ENCODE peak calls at places on chromosomes 7 and 10, in ten cellular contexts. One of them, this sample, is unnamed.

GRCh38 chr10:122078965-122079401 is 90.0 kb downstream of the TACC2 start:
- DNase-seq in stimulated activated CD4-positive, alpha-beta T cell treated with anti-CD3 and anti-CD28 coated beads, Interleukin-15, amount 100 ng/mL, for 48 hours: no peak
- DNase-seq in kidney glomerular epithelial cell: no peak
- DNase-seq in activated T-cell treated with anti-CD3 and anti-CD28 coated beads for 24 hours: no peak
- DNase-seq in SW 1271: no peak
- DNase-seq in activated CD8-positive, alpha-beta memory T cell treated with anti-CD3 and anti-CD28 coated beads for 24 hours: no peak
- DNase-seq in CD8-positive, alpha-beta T cell: no peak
- DNase-seq in cardiac muscle cell: peak
- DNase-seq in activated naive CD4-positive, alpha-beta T cell treated with anti-CD3 and anti-CD28 coated beads, Interleukin-2, amount 50 U/mL, for 72 hours: no peak
- DNase-seq in HTR-8/SVneo: no peak
- DNase-seq in this sample: no peak

GRCh38 chr10:42753126-42753506 is 29.5 kb upstream of the BMS1 start:
- DNase-seq in cardiac muscle cell: peak
- DNase-seq in HTR-8/SVneo: peak
- DNase-seq in CD8-positive, alpha-beta T cell: peak
- DNase-seq in stimulated activated CD4-positive, alpha-beta T cell treated with anti-CD3 and anti-CD28 coated beads, Interleukin-15, amount 100 ng/mL, for 48 hours: peak
- DNase-seq in activated naive CD4-positive, alpha-beta T cell treated with anti-CD3 and anti-CD28 coated beads, Interleukin-2, amount 50 U/mL, for 72 hours: peak
- DNase-seq in kidney glomerular epithelial cell: peak
- DNase-seq in SW 1271: peak
- DNase-seq in activated T-cell treated with anti-CD3 and anti-CD28 coated beads for 24 hours: peak
- DNase-seq in activated CD8-positive, alpha-beta memory T cell treated with anti-CD3 and anti-CD28 coated beads for 24 hours: peak
- DNase-seq in this sample: peak

GRCh38 chr7:127831312-127832212 is 179.6 kb downstream of the SND1 start:
- DNase-seq in CD8-positive, alpha-beta T cell: no peak
- DNase-seq in kidney glomerular epithelial cell: no peak
- DNase-seq in HTR-8/SVneo: no peak
- DNase-seq in activated T-cell treated with anti-CD3 and anti-CD28 coated beads for 24 hours: no peak
- DNase-seq in stimulated activated CD4-positive, alpha-beta T cell treated with anti-CD3 and anti-CD28 coated beads, Interleukin-15, amount 100 ng/mL, for 48 hours: no peak
- DNase-seq in SW 1271: no peak
- DNase-seq in activated naive CD4-positive, alpha-beta T cell treated with anti-CD3 and anti-CD28 coated beads, Interleukin-2, amount 50 U/mL, for 72 hours: no peak
- DNase-seq in activated CD8-positive, alpha-beta memory T cell treated with anti-CD3 and anti-CD28 coated beads for 24 hours: no peak
- DNase-seq in cardiac muscle cell: no peak
- DNase-seq in this sample: no peak

GRCh38 chr7:87345962-87346371 is 503 bp downstream of the CROT start:
- DNase-seq in CD8-positive, alpha-beta T cell: no peak
- DNase-seq in activated CD8-positive, alpha-beta memory T cell treated with anti-CD3 and anti-CD28 coated beads for 24 hours: no peak
- DNase-seq in cardiac muscle cell: no peak
- DNase-seq in SW 1271: no peak
- DNase-seq in activated naive CD4-positive, alpha-beta T cell treated with anti-CD3 and anti-CD28 coated beads, Interleukin-2, amount 50 U/mL, for 72 hours: no peak
- DNase-seq in HTR-8/SVneo: no peak
- DNase-seq in kidney glomerular epithelial cell: no peak
- DNase-seq in stimulated activated CD4-positive, alpha-beta T cell treated with anti-CD3 and anti-CD28 coated beads, Interleukin-15, amount 100 ng/mL, for 48 hours: no peak
- DNase-seq in activated T-cell treated with anti-CD3 and anti-CD28 coated beads for 24 hours: no peak
- DNase-seq in this sample: peak

GRCh38 chr7:85529197-85529596 is 342.3 kb upstream of the SEMA3D start:
- DNase-seq in activated naive CD4-positive, alpha-beta T cell treated with anti-CD3 and anti-CD28 coated beads, Interleukin-2, amount 50 U/mL, for 72 hours: no peak
- DNase-seq in activated T-cell treated with anti-CD3 and anti-CD28 coated beads for 24 hours: no peak
- DNase-seq in kidney glomerular epithelial cell: no peak
- DNase-seq in activated CD8-positive, alpha-beta memory T cell treated with anti-CD3 and anti-CD28 coated beads for 24 hours: no peak
- DNase-seq in HTR-8/SVneo: no peak
- DNase-seq in SW 1271: no peak
- DNase-seq in stimulated activated CD4-positive, alpha-beta T cell treated with anti-CD3 and anti-CD28 coated beads, Interleukin-15, amount 100 ng/mL, for 48 hours: no peak
- DNase-seq in CD8-positive, alpha-beta T cell: no peak
- DNase-seq in cardiac muscle cell: no peak
- DNase-seq in this sample: no peak

GRCh38 chr10:47012214-47012613 is 101.0 kb downstream of the PTPN20 start:
- DNase-seq in activated CD8-positive, alpha-beta memory T cell treated with anti-CD3 and anti-CD28 coated beads for 24 hours: no peak
- DNase-seq in SW 1271: no peak
- DNase-seq in CD8-positive, alpha-beta T cell: no peak
- DNase-seq in HTR-8/SVneo: no peak
- DNase-seq in activated naive CD4-positive, alpha-beta T cell treated with anti-CD3 and anti-CD28 coated beads, Interleukin-2, amount 50 U/mL, for 72 hours: no peak
- DNase-seq in stimulated activated CD4-positive, alpha-beta T cell treated with anti-CD3 and anti-CD28 coated beads, Interleukin-15, amount 100 ng/mL, for 48 hours: no peak
- DNase-seq in kidney glomerular epithelial cell: no peak
- DNase-seq in activated T-cell treated with anti-CD3 and anti-CD28 coated beads for 24 hours: no peak
- DNase-seq in cardiac muscle cell: no peak
- DNase-seq in this sample: no peak

GRCh38 chr10:124997791-124998623 is 56.1 kb downstream of the ZRANB1 start:
- DNase-seq in activated naive CD4-positive, alpha-beta T cell treated with anti-CD3 and anti-CD28 coated beads, Interleukin-2, amount 50 U/mL, for 72 hours: no peak
- DNase-seq in kidney glomerular epithelial cell: no peak
- DNase-seq in SW 1271: no peak
- DNase-seq in activated T-cell treated with anti-CD3 and anti-CD28 coated beads for 24 hours: no peak
- DNase-seq in activated CD8-positive, alpha-beta memory T cell treated with anti-CD3 and anti-CD28 coated beads for 24 hours: peak
- DNase-seq in cardiac muscle cell: no peak
- DNase-seq in CD8-positive, alpha-beta T cell: no peak
- DNase-seq in stimulated activated CD4-positive, alpha-beta T cell treated with anti-CD3 and anti-CD28 coated beads, Interleukin-15, amount 100 ng/mL, for 48 hours: no peak
- DNase-seq in HTR-8/SVneo: no peak
- DNase-seq in this sample: no peak

GRCh38 chr10:22693371-22693784 is 21.0 kb downstream of the PIP4K2A start:
- DNase-seq in activated T-cell treated with anti-CD3 and anti-CD28 coated beads for 24 hours: no peak
- DNase-seq in activated naive CD4-positive, alpha-beta T cell treated with anti-CD3 and anti-CD28 coated beads, Interleukin-2, amount 50 U/mL, for 72 hours: no peak
- DNase-seq in HTR-8/SVneo: no peak
- DNase-seq in cardiac muscle cell: no peak
- DNase-seq in CD8-positive, alpha-beta T cell: no peak
- DNase-seq in activated CD8-positive, alpha-beta memory T cell treated with anti-CD3 and anti-CD28 coated beads for 24 hours: peak
- DNase-seq in stimulated activated CD4-positive, alpha-beta T cell treated with anti-CD3 and anti-CD28 coated beads, Interleukin-15, amount 100 ng/mL, for 48 hours: no peak
- DNase-seq in SW 1271: no peak
- DNase-seq in kidney glomerular epithelial cell: no peak
- DNase-seq in this sample: no peak

GRCh38 chr7:150845471-150845870 is 6.8 kb upstream of the AOC1 start:
- DNase-seq in stimulated activated CD4-positive, alpha-beta T cell treated with anti-CD3 and anti-CD28 coated beads, Interleukin-15, amount 100 ng/mL, for 48 hours: no peak
- DNase-seq in activated naive CD4-positive, alpha-beta T cell treated with anti-CD3 and anti-CD28 coated beads, Interleukin-2, amount 50 U/mL, for 72 hours: no peak
- DNase-seq in activated T-cell treated with anti-CD3 and anti-CD28 coated beads for 24 hours: no peak
- DNase-seq in SW 1271: no peak
- DNase-seq in activated CD8-positive, alpha-beta memory T cell treated with anti-CD3 and anti-CD28 coated beads for 24 hours: no peak
- DNase-seq in cardiac muscle cell: peak
- DNase-seq in HTR-8/SVneo: no peak
- DNase-seq in CD8-positive, alpha-beta T cell: no peak
- DNase-seq in kidney glomerular epithelial cell: no peak
- DNase-seq in this sample: peak

GRCh38 chr7:128796325-128796724 is 4.6 kb downstream of the CCDC136 start:
- DNase-seq in stimulated activated CD4-positive, alpha-beta T cell treated with anti-CD3 and anti-CD28 coated beads, Interleukin-15, amount 100 ng/mL, for 48 hours: no peak
- DNase-seq in activated CD8-positive, alpha-beta memory T cell treated with anti-CD3 and anti-CD28 coated beads for 24 hours: no peak
- DNase-seq in SW 1271: no peak
- DNase-seq in HTR-8/SVneo: no peak
- DNase-seq in kidney glomerular epithelial cell: no peak
- DNase-seq in cardiac muscle cell: no peak
- DNase-seq in CD8-positive, alpha-beta T cell: no peak
- DNase-seq in activated T-cell treated with anti-CD3 and anti-CD28 coated beads for 24 hours: no peak
- DNase-seq in activated naive CD4-positive, alpha-beta T cell treated with anti-CD3 and anti-CD28 coated beads, Interleukin-2, amount 50 U/mL, for 72 hours: no peak
- DNase-seq in this sample: no peak

This sample was measured in Ammon's horn.